ENCODE peak calls at places on chromosomes 1 and 21, in nine cellular contexts. J, R, P, N, F, L, M, O and D are unnamed samples.

GRCh38 chr1:12542596-12543592 is 75.1 kb downstream of the DHRS3 start:
- DNase-seq in F (no peak), O (no peak), M (no peak), N (no peak), L (no peak), R (peak), J (no peak), P (no peak), D (no peak)

GRCh38 chr1:26820784-26821269 is 5.7 kb upstream of the ZDHHC18 start:
- DNase-seq in M (no peak), R (no peak), N (no peak), L (no peak), F (no peak), O (no peak), P (no peak), J (no peak), D (no peak)

GRCh38 chr1:211634931-211635330 is 40.5 kb downstream of the NEK2 start:
- DNase-seq in O (no peak), F (no peak), R (no peak), N (no peak), J (no peak), L (no peak), M (no peak), P (no peak), D (no peak)

GRCh38 chr1:116134178-116134773 is 23.1 kb downstream of the MAB21L3 start:
- DNase-seq in J (no peak), L (no peak), N (no peak), F (no peak), R (no peak), P (no peak), O (no peak), M (no peak), D (no peak)

GRCh38 chr1:159030311-159030710 is 20.6 kb downstream of the IFI16 start:
- DNase-seq in L (no peak), F (no peak), J (no peak), M (no peak), P (peak), N (no peak), R (no peak), O (no peak), D (no peak)

GRCh38 chr1:96513136-96513535 is 208.4 kb upstream of the PTBP2 start:
- DNase-seq in M (no peak), O (no peak), F (no peak), P (no peak), L (peak), N (no peak), J (no peak), R (no peak), D (no peak)

GRCh38 chr1:219159946-219160645 is 13.6 kb upstream of the LYPLAL1 start:
- DNase-seq in F (peak), M (no peak), N (no peak), R (no peak), J (no peak), P (no peak), O (no peak), L (no peak), D (no peak)

GRCh38 chr1:246549665-246550064 is 16.4 kb downstream of the TFB2M start:
- DNase-seq in F (no peak), L (no peak), O (no peak), P (no peak), M (no peak), J (no peak), N (no peak), R (no peak), D (no peak)

GRCh38 chr1:157240495-157241184 is 102.4 kb upstream of the ETV3 start:
- DNase-seq in F (no peak), N (no peak), J (no peak), L (no peak), O (no peak), M (no peak), R (no peak), P (no peak), D (no peak)

DNA sequence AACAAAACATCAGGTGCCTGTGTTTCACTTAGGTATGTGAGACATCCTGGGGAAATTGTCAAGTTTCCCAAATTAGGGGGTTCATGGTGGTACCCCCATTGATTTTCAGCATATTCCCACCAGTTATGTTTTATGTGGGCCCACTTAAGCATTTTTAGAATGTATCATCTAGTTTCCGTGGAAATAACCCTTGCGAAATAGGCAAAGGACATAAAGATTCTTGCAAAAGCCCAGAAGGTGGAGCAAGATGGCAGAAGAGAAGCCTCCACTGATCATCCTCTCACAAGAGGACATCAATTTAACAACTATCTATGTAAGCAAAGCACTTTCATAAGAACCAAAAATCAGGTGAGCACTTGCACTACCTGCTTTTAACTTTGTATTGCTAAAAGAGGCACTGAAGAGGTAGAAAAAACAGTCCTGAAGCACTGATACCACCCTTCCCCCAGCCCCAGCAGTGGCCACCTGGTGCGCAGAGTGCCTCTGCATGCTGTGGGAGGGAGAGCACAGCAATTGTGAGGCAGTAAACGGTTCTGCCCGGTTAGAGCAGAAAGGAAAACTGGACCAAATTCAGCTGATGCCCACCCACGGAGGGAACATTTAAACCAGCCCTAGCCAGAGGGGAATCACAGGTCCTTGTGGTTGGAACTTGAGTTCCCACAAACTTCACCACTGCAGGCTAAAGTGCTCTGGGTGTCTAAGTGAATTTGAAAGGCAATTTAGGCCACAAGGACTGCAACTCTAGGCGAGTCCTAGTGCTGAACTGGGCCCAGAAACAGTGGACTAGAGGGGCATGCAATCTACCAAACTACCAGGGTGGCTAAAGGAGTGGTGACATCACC is 23.2 kb downstream of the MCOLN2 start:
- DNase-seq in L (no peak), R (no peak), N (no peak), M (peak), J (no peak), O (no peak), P (no peak), F (peak), D (no peak)
- TF ChIP-seq CTCF in L (no peak), R (no peak), N (peak), M (no peak), J (no peak), O (no peak), P (no peak), F (no peak), D (no peak)

DNA sequence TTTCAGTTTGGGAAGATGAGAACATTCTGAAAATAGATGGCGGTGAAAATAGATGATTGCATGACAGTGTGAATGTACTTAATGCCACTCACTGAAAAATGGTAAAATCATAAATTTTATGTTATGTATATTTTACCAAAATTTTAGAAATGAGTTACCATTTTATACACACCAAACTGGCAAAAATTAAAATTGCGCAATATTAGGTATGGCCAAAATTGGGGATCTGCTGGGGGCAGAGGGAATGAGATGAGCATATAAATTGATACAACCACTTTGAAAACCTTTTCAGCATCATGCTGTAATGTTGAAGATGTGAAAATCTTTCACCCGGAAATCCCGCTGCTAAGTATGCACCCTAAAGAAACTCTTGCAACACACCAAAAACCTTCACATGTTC is 10.8 kb upstream of the TMPRSS2 start:
- DNase-seq in F (no peak), O (no peak), P (no peak), J (no peak), L (no peak), R (no peak), M (no peak), N (no peak), D (no peak)
- TF ChIP-seq CTCF in F (no peak), O (no peak), P (no peak), J (no peak), L (no peak), R (no peak), M (no peak), N (no peak), D (no peak)

GRCh38 chr1:80158266-80158665 is 1151.7 kb upstream of the ADGRL4 start:
- DNase-seq in L (no peak), N (no peak), P (no peak), M (no peak), O (no peak), F (no peak), R (no peak), J (no peak), D (no peak)

GRCh38 chr1:80155371-80155770 is 1148.8 kb upstream of the ADGRL4 start:
- DNase-seq in O (no peak), P (no peak), L (no peak), R (peak), M (peak), F (peak), N (no peak), J (no peak), D (no peak)

GRCh38 chr1:80158771-80159170 is 1152.2 kb upstream of the ADGRL4 start:
- DNase-seq in P (no peak), R (no peak), J (no peak), M (no peak), O (no peak), N (no peak), F (peak), L (no peak), D (no peak)

GRCh38 chr1:80153762-80154555 is 1147.4 kb upstream of the ADGRL4 start:
- DNase-seq in F (no peak), L (peak), O (no peak), M (no peak), R (peak), N (no peak), J (no peak), P (no peak), D (no peak)
- TF ChIP-seq CTCF in F (no peak), L (no peak), O (no peak), M (no peak), R (no peak), N (no peak), J (no peak), P (no peak), D (no peak)

DNA sequence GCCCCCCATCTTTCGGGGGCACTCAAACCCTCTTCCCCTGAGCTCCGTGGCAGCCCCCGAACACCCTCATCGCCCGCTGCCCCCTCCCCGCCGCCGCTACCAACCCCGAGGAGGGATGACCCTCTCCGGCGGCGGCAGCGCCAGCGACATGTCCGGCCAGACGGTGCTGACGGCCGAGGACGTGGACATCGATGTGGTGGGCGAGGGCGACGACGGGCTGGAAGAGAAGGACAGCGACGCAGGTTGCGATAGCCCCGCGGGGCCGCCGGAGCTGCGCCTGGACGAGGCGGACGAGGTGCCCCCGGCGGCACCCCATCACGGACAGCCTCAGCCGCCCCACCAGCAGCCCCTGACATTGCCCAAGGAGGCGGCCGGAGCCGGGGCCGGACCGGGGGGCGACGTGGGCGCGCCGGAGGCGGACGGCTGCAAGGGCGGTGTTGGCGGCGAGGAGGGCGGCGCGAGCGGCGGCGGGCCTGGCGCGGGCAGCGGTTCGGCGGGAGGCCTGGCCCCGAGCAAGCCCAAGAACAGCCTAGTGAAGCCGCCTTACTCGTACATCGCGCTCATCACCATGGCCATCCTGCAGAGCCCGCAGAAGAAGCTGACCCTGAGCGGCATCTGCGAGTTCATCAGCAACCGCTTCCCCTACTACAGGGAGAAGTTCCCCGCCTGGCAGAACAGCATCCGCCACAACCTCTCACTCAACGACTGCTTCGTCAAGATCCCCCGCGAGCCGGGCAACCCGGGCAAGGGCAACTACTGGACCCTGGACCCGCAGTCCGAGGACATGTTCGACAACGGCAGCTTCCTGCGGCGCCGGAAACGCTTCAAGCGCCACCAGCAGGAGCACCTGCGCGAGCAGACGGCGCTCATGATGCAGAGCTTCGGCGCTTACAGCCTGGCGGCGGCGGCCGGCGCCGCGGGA is 838 bp downstream of the FOXD3 start:
- DNase-seq in O (no peak), J (no peak), R (no peak), N (no peak), P (peak), L (no peak), M (peak), F (no peak), D (no peak)
- TF ChIP-seq CTCF in O (no peak), J (no peak), R (no peak), N (no peak), P (no peak), L (no peak), M (no peak), F (no peak), D (no peak)

GRCh38 chr1:150516050-150516591 is 569 bp downstream of the FALEC start:
- DNase-seq in O (no peak), F (peak), M (peak), N (no peak), J (no peak), P (no peak), L (no peak), R (no peak), D (no peak)
- TF ChIP-seq CTCF in O (no peak), F (no peak), M (no peak), N (no peak), J (no peak), P (no peak), L (no peak), R (no peak), D (no peak)

GRCh38 chr1:56817716-56818463 is 1.3 kb downstream of the FYB2 start:
- DNase-seq in M (no peak), J (no peak), N (peak), O (no peak), F (no peak), L (no peak), P (no peak), R (no peak), D (no peak)
- TF ChIP-seq CTCF in M (no peak), J (no peak), N (no peak), O (no peak), F (no peak), L (no peak), P (no peak), R (no peak), D (no peak)

GRCh38 chr1:214319930-214320329 is 39.0 kb downstream of the SMYD2 start:
- DNase-seq in O (no peak), F (no peak), P (no peak), J (no peak), R (no peak), M (no peak), N (no peak), L (no peak), D (no peak)
- TF ChIP-seq CTCF in O (no peak), F (peak), P (peak), J (no peak), R (peak), M (peak), N (peak), L (no peak), D (no peak)